ENCODE peak calls at places on chromosome 18, in nine cellular contexts. H, B, U, G, W, Q, J, N and E are unnamed samples.

GRCh38 chr18:39481281-39481680 is 1915.7 kb upstream of the CELF4 start:
- DNase-seq in H (no peak), B (no peak), U (no peak), G (no peak), W (no peak), Q (no peak), J (no peak), N (no peak), E (no peak)

GRCh38 chr18:37617623-37618022 is 52.0 kb upstream of the CELF4 start:
- DNase-seq in H (no peak), B (no peak), U (no peak), G (no peak), W (no peak), Q (no peak), J (no peak), N (no peak), E (no peak)

GRCh38 chr18:45684341-45685115 is 39.5 kb upstream of the SLC14A1 start:
- DNase-seq in H (no peak), B (peak; percentile 31), U (no peak), G (no peak), W (no peak), Q (no peak), J (no peak), N (no peak), E (no peak)

GRCh38 chr18:44927127-44927849 is 246.6 kb downstream of the SETBP1 start:
- DNase-seq in H (no peak), B (no peak), U (no peak), G (no peak), W (no peak), Q (no peak), J (no peak), N (peak; percentile 8), E (no peak)

GRCh38 chr18:11713756-11714155 is 24.7 kb downstream of the GNAL start:
- DNase-seq in H (no peak), B (no peak), U (no peak), G (no peak), W (no peak), Q (no peak), J (no peak), N (no peak), E (no peak)

GRCh38 chr18:74748809-74749208 is 151.1 kb downstream of the ZNF407 start:
- DNase-seq in H (no peak), B (no peak), U (no peak), G (no peak), W (peak; percentile 28), Q (no peak), J (no peak), N (no peak), E (peak; percentile 46)

GRCh38 chr18:56501896-56502295 is 136.5 kb downstream of the TXNL1 start:
- DNase-seq in H (no peak), B (no peak), U (no peak), G (no peak), W (no peak), Q (no peak), J (no peak), N (peak; percentile 27), E (no peak)

GRCh38 chr18:46868171-46868921 is 49.0 kb downstream of the PIAS2 start:
- DNase-seq in H (no peak), B (no peak), U (no peak), G (no peak), W (no peak), Q (no peak), J (no peak), N (no peak), E (no peak)

GRCh38 chr18:11570770-11571169 is 38.6 kb upstream of the SLC35G4 start:
- DNase-seq in H (no peak), B (no peak), U (no peak), G (no peak), W (no peak), Q (peak; percentile 19), J (no peak), N (peak; percentile 9), E (no peak)

GRCh38 chr18:48228301-48228715 is 180.9 kb downstream of the ZBTB7C start:
- DNase-seq in H (peak; percentile 40), B (no peak), U (no peak), G (no peak), W (no peak), Q (no peak), J (peak; percentile 82), N (peak; percentile 6), E (no peak)

GRCh38 chr18:25503567-25504081 is 151.7 kb upstream of the ZNF521 start:
- DNase-seq in H (no peak), B (peak; percentile 37), U (peak; percentile 41), G (no peak), W (no peak), Q (peak; percentile 79), J (peak; percentile 68), N (peak; percentile 65), E (peak; percentile 1)

GRCh38 chr18:28432350-28432749 is 255.4 kb upstream of the CDH2 start:
- DNase-seq in H (no peak), B (no peak), U (no peak), G (no peak), W (no peak), Q (no peak), J (no peak), N (peak; percentile 34), E (no peak)